ENCODE peak calls at places on chromosome 20, in eight cellular contexts. D is T1000; G is A549; Q is H9; Y is neural progenitor cell; A is effector memory CD4-positive, alpha-beta T cell; W is neural crest cell; B is activated T-cell treated with anti-CD3 and anti-CD28 coated beads for 1 hour. I is an unnamed sample.

GRCh38 chr20:5835234-5835845 is 85.1 kb downstream of the SHLD1 start:
- DNase-seq in Y (no peak), B (peak; percentile 22), A (no peak), Q (no peak), G (peak; percentile 54), D (no peak), W (no peak), I (peak; percentile 6)

GRCh38 chr20:59830107-59831023 is 103.1 kb downstream of the SYCP2 start:
- DNase-seq in Y (no peak), B (no peak), W (no peak), D (no peak), Q (no peak), A (no peak), G (no peak), I (no peak)

GRCh38 chr20:44075191-44075949 is 111.6 kb downstream of the JPH2 start:
- DNase-seq in W (no peak), G (no peak), Y (no peak), Q (no peak), A (no peak), B (no peak), D (no peak), I (no peak)

GRCh38 chr20:43248341-43248740 is 58.6 kb upstream of the PTPRT start:
- DNase-seq in G (no peak), W (no peak), A (no peak), D (no peak), B (no peak), Y (no peak), Q (no peak), I (no peak)

GRCh38 chr20:62409935-62410741 is 3.1 kb upstream of the CABLES2 start:
- DNase-seq in G (peak; percentile 51), B (no peak), D (no peak), Q (peak; percentile 73), A (no peak), W (peak; percentile 65), Y (peak; percentile 84), I (peak; percentile 28)

GRCh38 chr20:2559641-2560040 is 23.3 kb downstream of the TMC2 start:
- DNase-seq in B (no peak), Q (no peak), W (no peak), Y (peak; percentile 25), D (no peak), A (no peak), G (no peak), I (no peak)

GRCh38 chr20:43942213-43942590 is 27.6 kb downstream of the TOX2 start:
- DNase-seq in Y (no peak), D (no peak), G (no peak), W (no peak), B (no peak), Q (no peak), A (no peak), I (no peak)

GRCh38 chr20:20411841-20412240 is 43.9 kb downstream of the INSM1 start:
- DNase-seq in B (no peak), D (no peak), W (no peak), Q (no peak), G (no peak), A (no peak), Y (no peak), I (no peak)

GRCh38 chr20:33433875-33434274 is 9.7 kb downstream of the SNTA1 start:
- DNase-seq in W (no peak), G (no peak), Y (no peak), Q (no peak), A (no peak), D (no peak), B (no peak), I (no peak)

GRCh38 chr20:17066955-17067354 is 159.9 kb upstream of the PCSK2 start:
- DNase-seq in Q (peak; percentile 32), G (no peak), B (no peak), A (no peak), D (no peak), W (no peak), Y (no peak), I (no peak)

GRCh38 chr20:21396045-21396893 is 1.1 kb downstream of the NKX2-4 start:
- DNase-seq in Y (peak; percentile 64), A (no peak), B (no peak), W (no peak), D (no peak), Q (no peak), G (no peak), I (no peak)

GRCh38 chr20:57977588-57977987 is 250.9 kb downstream of the ANKRD60 start:
- DNase-seq in Y (no peak), W (no peak), D (no peak), B (no peak), G (no peak), Q (no peak), A (no peak), I (no peak)

GRCh38 chr20:37873909-37874308 is 29.0 kb upstream of the VSTM2L start:
- DNase-seq in A (no peak), D (no peak), Q (no peak), Y (peak; percentile 49), G (no peak), W (no peak), B (no peak), I (no peak)

GRCh38 chr20:42945194-42945593 is 244.5 kb downstream of the PTPRT start:
- DNase-seq in D (no peak), B (no peak), A (no peak), G (no peak), Q (no peak), Y (peak; percentile 23), W (no peak), I (no peak)

GRCh38 chr20:50286609-50287008 is 96.0 kb downstream of the CEBPB start:
- DNase-seq in Y (no peak), W (no peak), B (no peak), G (peak; percentile 86), Q (peak; percentile 52), D (peak; percentile 71), A (no peak), I (no peak)

GRCh38 chr20:62745279-62745958 is 36.8 kb downstream of the NTSR1 start:
- DNase-seq in Y (no peak), Q (no peak), W (no peak), A (no peak), G (no peak), D (no peak), B (no peak), I (no peak)

GRCh38 chr20:53598140-53599038 is 4.8 kb upstream of the ZNF217 start:
- DNase-seq in Q (no peak), W (no peak), B (no peak), G (no peak), D (no peak), A (no peak), Y (no peak), I (no peak)

GRCh38 chr20:4047614-4048013 is 32.3 kb upstream of the RNF24 start:
- DNase-seq in D (no peak), G (no peak), Y (no peak), Q (no peak), A (no peak), W (no peak), B (no peak), I (no peak)

GRCh38 chr20:48538856-48539255 is 288.9 kb downstream of the PREX1 start:
- DNase-seq in Y (no peak), Q (no peak), G (no peak), D (no peak), B (no peak), W (no peak), A (no peak), I (no peak)

GRCh38 chr20:9166153-9166780 is 97.4 kb downstream of the PLCB4 start:
- DNase-seq in W (no peak), Q (no peak), D (no peak), G (no peak), B (no peak), Y (no peak), A (no peak), I (no peak)

GRCh38 chr20:39960522-39961420 is 728.3 kb downstream of the MAFB start:
- DNase-seq in B (no peak), W (no peak), G (no peak), D (no peak), Y (no peak), Q (peak; percentile 47), A (no peak), I (no peak)

GRCh38 chr20:33862709-33863403 is 51.7 kb downstream of the CHMP4B start:
- DNase-seq in B (peak; percentile 44), Q (peak; percentile 86), A (no peak), G (peak; percentile 32), Y (peak; percentile 82), D (peak; percentile 25), W (peak; percentile 80), I (peak; percentile 36)